ENCODE peak calls at places on chromosomes 5 and 9, in four cellular contexts. One of them, this sample, is unnamed.

GRCh38 chr9:86281577-86282076 is 711 bp downstream of the ISCA1 start:
- DNase-seq in breast epithelium: peak
- DNase-seq in left lung: peak
- DNase-seq in uterus: no peak
- DNase-seq in this sample: no peak

GRCh38 chr5:112918679-112919078 is 3.3 kb downstream of the REEP5 start:
- DNase-seq in breast epithelium: no peak
- DNase-seq in left lung: no peak
- DNase-seq in uterus: no peak
- DNase-seq in this sample: no peak

GRCh38 chr5:8050616-8051015 is 181.7 kb downstream of the MTRR start:
- DNase-seq in breast epithelium: no peak
- DNase-seq in left lung: no peak
- DNase-seq in uterus: no peak
- DNase-seq in this sample: no peak

GRCh38 chr9:19116391-19116790 is 10.9 kb downstream of the PLIN2 start:
- DNase-seq in breast epithelium: no peak
- DNase-seq in left lung: no peak
- DNase-seq in uterus: no peak
- DNase-seq in this sample: no peak

GRCh38 chr5:107500840-107501239 is 169.9 kb downstream of the EFNA5 start:
- DNase-seq in breast epithelium: no peak
- DNase-seq in left lung: no peak
- DNase-seq in uterus: no peak
- DNase-seq in this sample: no peak

GRCh38 chr9:71767421-71768321 is 642 bp downstream of the CEMIP2 start:
- DNase-seq in breast epithelium: peak
- DNase-seq in left lung: peak
- DNase-seq in uterus: peak
- DNase-seq in this sample: no peak

GRCh38 chr9:4289411-4290380 is 10.2 kb downstream of the GLIS3 start:
- DNase-seq in breast epithelium: no peak
- DNase-seq in left lung: no peak
- DNase-seq in uterus: no peak
- DNase-seq in this sample: no peak

GRCh38 chr5:150636391-150637244 is 3.8 kb upstream of the SYNPO start:
- DNase-seq in breast epithelium: peak
- DNase-seq in left lung: no peak
- DNase-seq in uterus: peak
- DNase-seq in this sample: no peak

GRCh38 chr9:70402213-70402612 is 12.2 kb downstream of the KLF9 start:
- DNase-seq in breast epithelium: no peak
- DNase-seq in left lung: no peak
- DNase-seq in uterus: no peak
- DNase-seq in this sample: no peak

GRCh38 chr9:101495810-101496209 is 37.8 kb upstream of the RNF20 start:
- DNase-seq in breast epithelium: no peak
- DNase-seq in left lung: no peak
- DNase-seq in uterus: no peak
- DNase-seq in this sample: no peak

DNA sequence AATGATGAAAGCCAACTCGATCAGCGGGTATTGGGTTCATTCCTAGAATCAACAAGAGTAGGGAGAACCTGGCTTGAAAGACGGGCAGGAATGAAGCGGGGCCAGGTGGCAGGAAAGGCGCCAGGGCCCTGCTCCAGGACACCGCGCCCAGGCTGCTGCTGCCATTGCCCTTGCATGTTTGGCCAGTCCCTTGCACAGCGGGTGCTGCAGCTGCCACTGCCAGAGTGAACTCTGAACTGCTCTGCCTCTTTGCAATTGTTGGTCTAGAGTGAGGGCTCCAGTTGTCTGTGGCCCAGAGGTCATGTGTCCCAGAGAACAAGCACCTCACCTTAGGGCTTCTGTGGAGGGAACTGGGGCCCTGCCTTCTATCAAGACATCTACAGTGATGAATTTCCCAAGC is 24.0 kb upstream of the CARTPT start:
- DNase-seq in breast epithelium: no peak
- DNase-seq in left lung: peak
- DNase-seq in uterus: no peak
- DNase-seq in this sample: no peak
- H3K27ac ChIP-seq in breast epithelium: no peak
- H3K27ac ChIP-seq in left lung: no peak
- H3K27ac ChIP-seq in uterus: no peak
- H3K27ac ChIP-seq in this sample: no peak

GRCh38 chr5:33445808-33446207 is 5.0 kb downstream of the TARS1 start:
- DNase-seq in breast epithelium: no peak
- DNase-seq in left lung: no peak
- DNase-seq in uterus: no peak
- DNase-seq in this sample: no peak
- H3K27ac ChIP-seq in breast epithelium: no peak
- H3K27ac ChIP-seq in left lung: no peak
- H3K27ac ChIP-seq in uterus: no peak
- H3K27ac ChIP-seq in this sample: no peak

GRCh38 chr5:149207821-149208220 is 63.8 kb upstream of the AFAP1L1 start:
- DNase-seq in breast epithelium: no peak
- DNase-seq in left lung: no peak
- DNase-seq in uterus: no peak
- DNase-seq in this sample: no peak

GRCh38 chr5:149205625-149206523 is 64.6 kb downstream of the ABLIM3 start:
- DNase-seq in breast epithelium: no peak
- DNase-seq in left lung: no peak
- DNase-seq in uterus: peak
- DNase-seq in this sample: no peak

GRCh38 chr5:149210229-149210628 is 61.4 kb upstream of the AFAP1L1 start:
- DNase-seq in breast epithelium: no peak
- DNase-seq in left lung: no peak
- DNase-seq in uterus: no peak
- DNase-seq in this sample: no peak

GRCh38 chr5:149203896-149204544 is 62.7 kb downstream of the ABLIM3 start:
- DNase-seq in breast epithelium: no peak
- DNase-seq in left lung: no peak
- DNase-seq in uterus: no peak
- DNase-seq in this sample: no peak

GRCh38 chr5:149206524-149207141 is 65.0 kb upstream of the AFAP1L1 start:
- DNase-seq in breast epithelium: no peak
- DNase-seq in left lung: no peak
- DNase-seq in uterus: no peak
- DNase-seq in this sample: no peak
- H3K27ac ChIP-seq in breast epithelium: peak
- H3K27ac ChIP-seq in left lung: peak
- H3K27ac ChIP-seq in uterus: no peak
- H3K27ac ChIP-seq in this sample: no peak

GRCh38 chr5:56638768-56639238 is 176.5 kb upstream of the MAP3K1 start:
- DNase-seq in breast epithelium: no peak
- DNase-seq in left lung: no peak
- DNase-seq in uterus: no peak
- DNase-seq in this sample: no peak
- H3K27ac ChIP-seq in breast epithelium: peak
- H3K27ac ChIP-seq in left lung: no peak
- H3K27ac ChIP-seq in uterus: no peak
- H3K27ac ChIP-seq in this sample: no peak

GRCh38 chr5:83729389-83729788 is 8.7 kb upstream of the HAPLN1 start:
- DNase-seq in breast epithelium: no peak
- DNase-seq in left lung: no peak
- DNase-seq in uterus: no peak
- DNase-seq in this sample: no peak
- H3K27ac ChIP-seq in breast epithelium: no peak
- H3K27ac ChIP-seq in left lung: no peak
- H3K27ac ChIP-seq in uterus: no peak
- H3K27ac ChIP-seq in this sample: no peak

DNA sequence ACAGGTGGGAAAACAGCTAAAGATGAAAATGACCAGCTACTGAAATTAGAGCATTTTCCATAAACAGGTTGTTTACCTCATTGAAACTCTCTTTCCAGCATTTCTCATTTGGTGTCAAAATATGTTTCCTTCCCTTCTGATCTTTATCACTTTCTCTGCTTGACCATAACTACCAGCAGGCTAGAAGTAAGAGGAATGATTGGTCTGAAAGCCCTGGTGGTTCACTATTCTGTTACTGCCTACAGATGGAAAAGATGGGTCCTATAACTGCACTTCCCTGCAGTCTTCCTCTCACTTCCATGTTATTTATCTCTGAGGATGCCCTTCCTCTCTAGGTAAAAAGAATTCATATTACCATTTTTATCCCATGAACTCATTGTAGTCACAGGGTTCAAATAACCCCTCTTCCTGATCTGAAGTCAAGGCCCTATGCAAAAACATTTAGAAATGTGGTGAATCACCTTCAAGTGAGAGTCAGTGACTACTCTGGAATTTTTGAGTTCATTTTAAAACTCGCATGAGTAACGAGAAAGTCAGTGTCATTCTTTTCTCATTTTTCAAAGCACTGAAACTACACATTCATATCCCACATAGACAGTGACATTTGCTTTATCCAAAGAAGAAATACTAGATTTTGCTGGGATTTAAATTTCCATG is 51.6 kb downstream of the ZNF474 start:
- DNase-seq in breast epithelium: no peak
- DNase-seq in left lung: no peak
- DNase-seq in uterus: no peak
- DNase-seq in this sample: no peak
- H3K27ac ChIP-seq in breast epithelium: peak
- H3K27ac ChIP-seq in left lung: no peak
- H3K27ac ChIP-seq in uterus: peak
- H3K27ac ChIP-seq in this sample: no peak

This sample was measured in substantia nigra.